ENCODE peak calls at places on chromosome 12, in eight cellular contexts. One of them, this sample, is unnamed.

GRCh38 chr12:32874926-32875325 is 21.7 kb downstream of the PKP2 start:
- DNase-seq in COR-L47: no peak
- DNase-seq in nucleus accumbens: no peak
- DNase-seq in NCI-H1105: no peak
- DNase-seq in omental fat pad: no peak
- DNase-seq in fibroblast of the conjunctiva: no peak
- DNase-seq in CD8-positive, alpha-beta memory T cell: no peak
- DNase-seq in non-pigmented ciliary epithelial cell: no peak
- DNase-seq in this sample: no peak

GRCh38 chr12:19177754-19178153 is 48.2 kb downstream of the PLEKHA5 start:
- DNase-seq in omental fat pad: no peak
- DNase-seq in non-pigmented ciliary epithelial cell: no peak
- DNase-seq in NCI-H1105: no peak
- DNase-seq in nucleus accumbens: no peak
- DNase-seq in fibroblast of the conjunctiva: no peak
- DNase-seq in CD8-positive, alpha-beta memory T cell: no peak
- DNase-seq in COR-L47: no peak
- DNase-seq in this sample: no peak

GRCh38 chr12:34033628-34034296 is 11.5 kb downstream of the ALG10 start:
- DNase-seq in COR-L47: peak; percentile 3
- DNase-seq in fibroblast of the conjunctiva: peak; percentile 3
- DNase-seq in nucleus accumbens: no peak
- DNase-seq in NCI-H1105: peak; percentile 14
- DNase-seq in CD8-positive, alpha-beta memory T cell: no peak
- DNase-seq in non-pigmented ciliary epithelial cell: no peak
- DNase-seq in omental fat pad: no peak
- DNase-seq in this sample: no peak

GRCh38 chr12:110742718-110743570 is at the start of gene PPP1CC:
- DNase-seq in omental fat pad: peak; percentile 80
- DNase-seq in non-pigmented ciliary epithelial cell: peak; percentile 48
- DNase-seq in CD8-positive, alpha-beta memory T cell: peak; percentile 89
- DNase-seq in NCI-H1105: peak; percentile 95
- DNase-seq in fibroblast of the conjunctiva: peak; percentile 84
- DNase-seq in COR-L47: peak; percentile 93
- DNase-seq in nucleus accumbens: peak; percentile 90
- DNase-seq in this sample: peak; percentile 96

GRCh38 chr12:58920102-58920955 is at the start of gene LRIG3:
- DNase-seq in non-pigmented ciliary epithelial cell: peak; percentile 64
- DNase-seq in CD8-positive, alpha-beta memory T cell: no peak
- DNase-seq in nucleus accumbens: peak; percentile 80
- DNase-seq in COR-L47: peak; percentile 73
- DNase-seq in fibroblast of the conjunctiva: peak; percentile 88
- DNase-seq in omental fat pad: peak; percentile 62
- DNase-seq in NCI-H1105: peak; percentile 61
- DNase-seq in this sample: peak; percentile 81

GRCh38 chr12:6180300-6181051 is 19.7 kb upstream of the CD9 start:
- DNase-seq in CD8-positive, alpha-beta memory T cell: no peak
- DNase-seq in NCI-H1105: no peak
- DNase-seq in fibroblast of the conjunctiva: peak; percentile 63
- DNase-seq in non-pigmented ciliary epithelial cell: no peak
- DNase-seq in COR-L47: no peak
- DNase-seq in omental fat pad: no peak
- DNase-seq in nucleus accumbens: no peak
- DNase-seq in this sample: no peak

GRCh38 chr12:319116-319515 is 56.5 kb upstream of the SLC6A13 start:
- DNase-seq in CD8-positive, alpha-beta memory T cell: no peak
- DNase-seq in omental fat pad: no peak
- DNase-seq in nucleus accumbens: no peak
- DNase-seq in fibroblast of the conjunctiva: no peak
- DNase-seq in non-pigmented ciliary epithelial cell: no peak
- DNase-seq in COR-L47: no peak
- DNase-seq in NCI-H1105: no peak
- DNase-seq in this sample: no peak

GRCh38 chr12:42588308-42588836 is 1.2 kb downstream of the PRICKLE1 start:
- DNase-seq in non-pigmented ciliary epithelial cell: no peak
- DNase-seq in fibroblast of the conjunctiva: no peak
- DNase-seq in COR-L47: no peak
- DNase-seq in nucleus accumbens: no peak
- DNase-seq in omental fat pad: no peak
- DNase-seq in CD8-positive, alpha-beta memory T cell: no peak
- DNase-seq in NCI-H1105: no peak
- DNase-seq in this sample: no peak

GRCh38 chr12:96427269-96427729 is 27.1 kb upstream of the CDK17 start:
- DNase-seq in COR-L47: no peak
- DNase-seq in CD8-positive, alpha-beta memory T cell: no peak
- DNase-seq in fibroblast of the conjunctiva: peak; percentile 100
- DNase-seq in omental fat pad: no peak
- DNase-seq in nucleus accumbens: peak; percentile 12
- DNase-seq in non-pigmented ciliary epithelial cell: peak; percentile 100
- DNase-seq in NCI-H1105: no peak
- DNase-seq in this sample: peak; percentile 12

GRCh38 chr12:2773199-2773875 is 21.4 kb upstream of the FKBP4 start:
- DNase-seq in NCI-H1105: no peak
- DNase-seq in CD8-positive, alpha-beta memory T cell: no peak
- DNase-seq in COR-L47: no peak
- DNase-seq in nucleus accumbens: no peak
- DNase-seq in omental fat pad: no peak
- DNase-seq in non-pigmented ciliary epithelial cell: no peak
- DNase-seq in fibroblast of the conjunctiva: no peak
- DNase-seq in this sample: no peak

GRCh38 chr12:48977290-48978281 is 536 bp upstream of the WNT1 start:
- DNase-seq in fibroblast of the conjunctiva: no peak
- DNase-seq in nucleus accumbens: no peak
- DNase-seq in COR-L47: peak; percentile 57
- DNase-seq in CD8-positive, alpha-beta memory T cell: peak; percentile 80
- DNase-seq in non-pigmented ciliary epithelial cell: no peak
- DNase-seq in omental fat pad: peak; percentile 70
- DNase-seq in NCI-H1105: no peak
- DNase-seq in this sample: no peak

GRCh38 chr12:30437044-30437443 is 258.6 kb downstream of the IPO8 start:
- DNase-seq in COR-L47: no peak
- DNase-seq in omental fat pad: no peak
- DNase-seq in NCI-H1105: no peak
- DNase-seq in nucleus accumbens: no peak
- DNase-seq in CD8-positive, alpha-beta memory T cell: no peak
- DNase-seq in fibroblast of the conjunctiva: no peak
- DNase-seq in non-pigmented ciliary epithelial cell: no peak
- DNase-seq in this sample: no peak

GRCh38 chr12:21545557-21545956 is 19.5 kb downstream of the SPX start:
- DNase-seq in non-pigmented ciliary epithelial cell: no peak
- DNase-seq in NCI-H1105: no peak
- DNase-seq in omental fat pad: no peak
- DNase-seq in COR-L47: no peak
- DNase-seq in fibroblast of the conjunctiva: no peak
- DNase-seq in nucleus accumbens: no peak
- DNase-seq in CD8-positive, alpha-beta memory T cell: no peak
- DNase-seq in this sample: no peak

GRCh38 chr12:86663691-86664090 is 407.5 kb upstream of the MGAT4C start:
- DNase-seq in nucleus accumbens: no peak
- DNase-seq in omental fat pad: no peak
- DNase-seq in NCI-H1105: peak; percentile 57
- DNase-seq in non-pigmented ciliary epithelial cell: no peak
- DNase-seq in COR-L47: no peak
- DNase-seq in fibroblast of the conjunctiva: no peak
- DNase-seq in CD8-positive, alpha-beta memory T cell: no peak
- DNase-seq in this sample: no peak

GRCh38 chr12:27780612-27781408 is 774 bp upstream of the MANSC4 start:
- DNase-seq in COR-L47: no peak
- DNase-seq in nucleus accumbens: no peak
- DNase-seq in non-pigmented ciliary epithelial cell: no peak
- DNase-seq in fibroblast of the conjunctiva: no peak
- DNase-seq in CD8-positive, alpha-beta memory T cell: peak; percentile 6
- DNase-seq in omental fat pad: no peak
- DNase-seq in NCI-H1105: peak; percentile 57
- DNase-seq in this sample: no peak

GRCh38 chr12:111992464-111992863 is 20.5 kb downstream of the TMEM116 start:
- DNase-seq in COR-L47: no peak
- DNase-seq in nucleus accumbens: no peak
- DNase-seq in omental fat pad: no peak
- DNase-seq in CD8-positive, alpha-beta memory T cell: no peak
- DNase-seq in NCI-H1105: no peak
- DNase-seq in non-pigmented ciliary epithelial cell: no peak
- DNase-seq in fibroblast of the conjunctiva: no peak
- DNase-seq in this sample: no peak

GRCh38 chr12:2385529-2385928 is 332.7 kb downstream of the CACNA1C start:
- DNase-seq in omental fat pad: no peak
- DNase-seq in NCI-H1105: no peak
- DNase-seq in fibroblast of the conjunctiva: no peak
- DNase-seq in non-pigmented ciliary epithelial cell: no peak
- DNase-seq in COR-L47: no peak
- DNase-seq in nucleus accumbens: no peak
- DNase-seq in CD8-positive, alpha-beta memory T cell: no peak
- DNase-seq in this sample: no peak

GRCh38 chr12:3077572-3078081 is 448 bp downstream of the TSPAN9 start:
- DNase-seq in nucleus accumbens: no peak
- DNase-seq in CD8-positive, alpha-beta memory T cell: no peak
- DNase-seq in fibroblast of the conjunctiva: no peak
- DNase-seq in NCI-H1105: no peak
- DNase-seq in COR-L47: no peak
- DNase-seq in omental fat pad: no peak
- DNase-seq in non-pigmented ciliary epithelial cell: no peak
- DNase-seq in this sample: no peak

GRCh38 chr12:54004841-54005530 is 3.8 kb upstream of the HOXC8 start:
- DNase-seq in NCI-H1105: no peak
- DNase-seq in omental fat pad: no peak
- DNase-seq in COR-L47: no peak
- DNase-seq in nucleus accumbens: no peak
- DNase-seq in CD8-positive, alpha-beta memory T cell: no peak
- DNase-seq in fibroblast of the conjunctiva: no peak
- DNase-seq in non-pigmented ciliary epithelial cell: no peak
- DNase-seq in this sample: no peak

GRCh38 chr12:124909831-124910560 is 4.5 kb downstream of the UBC start:
- DNase-seq in non-pigmented ciliary epithelial cell: no peak
- DNase-seq in fibroblast of the conjunctiva: no peak
- DNase-seq in omental fat pad: no peak
- DNase-seq in COR-L47: no peak
- DNase-seq in CD8-positive, alpha-beta memory T cell: no peak
- DNase-seq in NCI-H1105: no peak
- DNase-seq in nucleus accumbens: no peak
- DNase-seq in this sample: no peak

GRCh38 chr12:110688446-110689001 is 391 bp downstream of the HVCN1 start:
- DNase-seq in omental fat pad: no peak
- DNase-seq in fibroblast of the conjunctiva: no peak
- DNase-seq in NCI-H1105: no peak
- DNase-seq in nucleus accumbens: no peak
- DNase-seq in non-pigmented ciliary epithelial cell: no peak
- DNase-seq in COR-L47: no peak
- DNase-seq in CD8-positive, alpha-beta memory T cell: no peak
- DNase-seq in this sample: no peak

GRCh38 chr12:105992849-105993740 is 145.7 kb downstream of the NUAK1 start:
- DNase-seq in omental fat pad: no peak
- DNase-seq in COR-L47: no peak
- DNase-seq in fibroblast of the conjunctiva: no peak
- DNase-seq in NCI-H1105: no peak
- DNase-seq in CD8-positive, alpha-beta memory T cell: no peak
- DNase-seq in non-pigmented ciliary epithelial cell: no peak
- DNase-seq in nucleus accumbens: no peak
- DNase-seq in this sample: no peak

GRCh38 chr12:102691773-102692555 is 211.6 kb upstream of the IGF1 start:
- DNase-seq in NCI-H1105: no peak
- DNase-seq in COR-L47: no peak
- DNase-seq in nucleus accumbens: no peak
- DNase-seq in CD8-positive, alpha-beta memory T cell: no peak
- DNase-seq in non-pigmented ciliary epithelial cell: no peak
- DNase-seq in fibroblast of the conjunctiva: no peak
- DNase-seq in omental fat pad: no peak
- DNase-seq in this sample: no peak

GRCh38 chr12:109232731-109233130 is 76.4 kb downstream of the FOXN4 start:
- DNase-seq in NCI-H1105: no peak
- DNase-seq in omental fat pad: no peak
- DNase-seq in CD8-positive, alpha-beta memory T cell: no peak
- DNase-seq in fibroblast of the conjunctiva: no peak
- DNase-seq in COR-L47: no peak
- DNase-seq in non-pigmented ciliary epithelial cell: no peak
- DNase-seq in nucleus accumbens: peak; percentile 42
- DNase-seq in this sample: peak; percentile 28

GRCh38 chr12:108671110-108671509 is 37.4 kb upstream of the SELPLG start:
- DNase-seq in omental fat pad: no peak
- DNase-seq in CD8-positive, alpha-beta memory T cell: no peak
- DNase-seq in non-pigmented ciliary epithelial cell: no peak
- DNase-seq in nucleus accumbens: no peak
- DNase-seq in COR-L47: no peak
- DNase-seq in NCI-H1105: no peak
- DNase-seq in fibroblast of the conjunctiva: no peak
- DNase-seq in this sample: no peak

GRCh38 chr12:21710944-21711343 is 53.3 kb upstream of the LDHB start:
- DNase-seq in NCI-H1105: no peak
- DNase-seq in COR-L47: no peak
- DNase-seq in fibroblast of the conjunctiva: no peak
- DNase-seq in CD8-positive, alpha-beta memory T cell: no peak
- DNase-seq in non-pigmented ciliary epithelial cell: no peak
- DNase-seq in nucleus accumbens: no peak
- DNase-seq in omental fat pad: no peak
- DNase-seq in this sample: no peak

GRCh38 chr12:34603382-34604035 is 581.2 kb downstream of the ALG10 start:
- DNase-seq in fibroblast of the conjunctiva: no peak
- DNase-seq in COR-L47: no peak
- DNase-seq in NCI-H1105: no peak
- DNase-seq in CD8-positive, alpha-beta memory T cell: no peak
- DNase-seq in non-pigmented ciliary epithelial cell: no peak
- DNase-seq in nucleus accumbens: no peak
- DNase-seq in omental fat pad: no peak
- DNase-seq in this sample: no peak

GRCh38 chr12:69929125-69929524 is 104.1 kb downstream of the MYRFL start:
- DNase-seq in fibroblast of the conjunctiva: no peak
- DNase-seq in nucleus accumbens: no peak
- DNase-seq in CD8-positive, alpha-beta memory T cell: no peak
- DNase-seq in COR-L47: no peak
- DNase-seq in omental fat pad: no peak
- DNase-seq in non-pigmented ciliary epithelial cell: no peak
- DNase-seq in NCI-H1105: no peak
- DNase-seq in this sample: no peak

GRCh38 chr12:54588110-54588831 is at the start of gene PPP1R1A:
- DNase-seq in non-pigmented ciliary epithelial cell: no peak
- DNase-seq in omental fat pad: no peak
- DNase-seq in nucleus accumbens: no peak
- DNase-seq in NCI-H1105: no peak
- DNase-seq in CD8-positive, alpha-beta memory T cell: no peak
- DNase-seq in fibroblast of the conjunctiva: no peak
- DNase-seq in COR-L47: no peak
- DNase-seq in this sample: peak; percentile 70

GRCh38 chr12:96880220-96880619 is 26.8 kb upstream of the NEDD1 start:
- DNase-seq in nucleus accumbens: no peak
- DNase-seq in omental fat pad: no peak
- DNase-seq in COR-L47: no peak
- DNase-seq in fibroblast of the conjunctiva: no peak
- DNase-seq in CD8-positive, alpha-beta memory T cell: no peak
- DNase-seq in non-pigmented ciliary epithelial cell: no peak
- DNase-seq in NCI-H1105: no peak
- DNase-seq in this sample: no peak

GRCh38 chr12:131783915-131784541 is 44.2 kb upstream of the MMP17 start:
- DNase-seq in COR-L47: no peak
- DNase-seq in non-pigmented ciliary epithelial cell: peak; percentile 55
- DNase-seq in nucleus accumbens: no peak
- DNase-seq in fibroblast of the conjunctiva: peak; percentile 37
- DNase-seq in NCI-H1105: no peak
- DNase-seq in CD8-positive, alpha-beta memory T cell: no peak
- DNase-seq in omental fat pad: no peak
- DNase-seq in this sample: no peak

GRCh38 chr12:91565246-91565645 is 382.6 kb upstream of the DCN start:
- DNase-seq in NCI-H1105: no peak
- DNase-seq in CD8-positive, alpha-beta memory T cell: no peak
- DNase-seq in omental fat pad: no peak
- DNase-seq in COR-L47: no peak
- DNase-seq in fibroblast of the conjunctiva: no peak
- DNase-seq in nucleus accumbens: no peak
- DNase-seq in non-pigmented ciliary epithelial cell: peak; percentile 32
- DNase-seq in this sample: no peak

GRCh38 chr12:15152864-15153263 is 68.4 kb downstream of the RERG start:
- DNase-seq in NCI-H1105: no peak
- DNase-seq in COR-L47: no peak
- DNase-seq in CD8-positive, alpha-beta memory T cell: no peak
- DNase-seq in non-pigmented ciliary epithelial cell: peak; percentile 77
- DNase-seq in nucleus accumbens: no peak
- DNase-seq in fibroblast of the conjunctiva: peak; percentile 52
- DNase-seq in omental fat pad: no peak
- DNase-seq in this sample: no peak

GRCh38 chr12:6376965-6377666 is 1.8 kb upstream of the SCNN1A start:
- DNase-seq in CD8-positive, alpha-beta memory T cell: no peak
- DNase-seq in non-pigmented ciliary epithelial cell: no peak
- DNase-seq in nucleus accumbens: no peak
- DNase-seq in COR-L47: no peak
- DNase-seq in omental fat pad: peak; percentile 7
- DNase-seq in fibroblast of the conjunctiva: no peak
- DNase-seq in NCI-H1105: no peak
- DNase-seq in this sample: no peak